ENCODE peak calls at places on chromosome 6, in nine cellular contexts. One of them, this sample, is unnamed.

GRCh38 chr6:135281227-135281626 is 100.1 kb downstream of the MYB start:
- DNase-seq in breast epithelium: no peak
- DNase-seq in lower leg skin: peak
- DNase-seq in AG04450: no peak
- DNase-seq in heart right ventricle: no peak
- DNase-seq in HFF-Myc: no peak
- DNase-seq in ascending aorta: no peak
- DNase-seq in suprapubic skin: no peak
- DNase-seq in WERI-Rb-1: no peak
- DNase-seq in this sample: no peak

GRCh38 chr6:568085-568484 is 88.8 kb downstream of the HUS1B start:
- DNase-seq in heart right ventricle: no peak
- DNase-seq in WERI-Rb-1: no peak
- DNase-seq in ascending aorta: no peak
- DNase-seq in AG04450: no peak
- DNase-seq in HFF-Myc: no peak
- DNase-seq in lower leg skin: no peak
- DNase-seq in breast epithelium: no peak
- DNase-seq in suprapubic skin: no peak
- DNase-seq in this sample: no peak

GRCh38 chr6:151191477-151191995 is 48.2 kb upstream of the AKAP12 start:
- DNase-seq in breast epithelium: no peak
- DNase-seq in WERI-Rb-1: no peak
- DNase-seq in lower leg skin: no peak
- DNase-seq in HFF-Myc: no peak
- DNase-seq in heart right ventricle: no peak
- DNase-seq in ascending aorta: no peak
- DNase-seq in suprapubic skin: no peak
- DNase-seq in AG04450: no peak
- DNase-seq in this sample: no peak

GRCh38 chr6:29216528-29216927 is 45.8 kb downstream of the OR2J2 start:
- DNase-seq in ascending aorta: no peak
- DNase-seq in breast epithelium: no peak
- DNase-seq in heart right ventricle: no peak
- DNase-seq in suprapubic skin: no peak
- DNase-seq in lower leg skin: no peak
- DNase-seq in AG04450: no peak
- DNase-seq in HFF-Myc: no peak
- DNase-seq in WERI-Rb-1: no peak
- DNase-seq in this sample: no peak

GRCh38 chr6:41073203-41073967 is 611 bp downstream of the NFYA start:
- DNase-seq in HFF-Myc: no peak
- DNase-seq in AG04450: no peak
- DNase-seq in suprapubic skin: peak
- DNase-seq in lower leg skin: peak
- DNase-seq in ascending aorta: peak
- DNase-seq in breast epithelium: peak
- DNase-seq in heart right ventricle: peak
- DNase-seq in WERI-Rb-1: peak
- DNase-seq in this sample: peak

GRCh38 chr6:1770435-1770843 is 160.7 kb downstream of the FOXC1 start:
- DNase-seq in HFF-Myc: no peak
- DNase-seq in WERI-Rb-1: no peak
- DNase-seq in heart right ventricle: no peak
- DNase-seq in ascending aorta: no peak
- DNase-seq in breast epithelium: no peak
- DNase-seq in lower leg skin: no peak
- DNase-seq in suprapubic skin: no peak
- DNase-seq in AG04450: no peak
- DNase-seq in this sample: no peak

GRCh38 chr6:21846541-21847451 is 253.2 kb downstream of the SOX4 start:
- DNase-seq in ascending aorta: no peak
- DNase-seq in suprapubic skin: no peak
- DNase-seq in HFF-Myc: no peak
- DNase-seq in WERI-Rb-1: peak
- DNase-seq in lower leg skin: no peak
- DNase-seq in heart right ventricle: no peak
- DNase-seq in AG04450: no peak
- DNase-seq in breast epithelium: no peak
- DNase-seq in this sample: no peak

GRCh38 chr6:38720295-38720694 is 5.2 kb downstream of the DNAH8 start:
- DNase-seq in WERI-Rb-1: peak
- DNase-seq in ascending aorta: no peak
- DNase-seq in AG04450: no peak
- DNase-seq in suprapubic skin: no peak
- DNase-seq in breast epithelium: no peak
- DNase-seq in lower leg skin: no peak
- DNase-seq in heart right ventricle: no peak
- DNase-seq in HFF-Myc: no peak
- DNase-seq in this sample: no peak

GRCh38 chr6:139146317-139146726 is 11.4 kb downstream of the HECA start:
- DNase-seq in AG04450: no peak
- DNase-seq in breast epithelium: no peak
- DNase-seq in suprapubic skin: no peak
- DNase-seq in lower leg skin: no peak
- DNase-seq in WERI-Rb-1: no peak
- DNase-seq in ascending aorta: no peak
- DNase-seq in heart right ventricle: no peak
- DNase-seq in HFF-Myc: no peak
- DNase-seq in this sample: no peak

GRCh38 chr6:159979136-159979874 is 10.4 kb downstream of the IGF2R start:
- DNase-seq in ascending aorta: no peak
- DNase-seq in WERI-Rb-1: no peak
- DNase-seq in HFF-Myc: no peak
- DNase-seq in AG04450: no peak
- DNase-seq in heart right ventricle: peak
- DNase-seq in lower leg skin: no peak
- DNase-seq in breast epithelium: no peak
- DNase-seq in suprapubic skin: no peak
- DNase-seq in this sample: no peak

GRCh38 chr6:159976844-159977241 is 8.0 kb downstream of the IGF2R start:
- DNase-seq in WERI-Rb-1: no peak
- DNase-seq in heart right ventricle: no peak
- DNase-seq in HFF-Myc: no peak
- DNase-seq in lower leg skin: no peak
- DNase-seq in suprapubic skin: no peak
- DNase-seq in breast epithelium: no peak
- DNase-seq in ascending aorta: no peak
- DNase-seq in AG04450: no peak
- DNase-seq in this sample: no peak

GRCh38 chr6:159977242-159978214 is 8.6 kb downstream of the IGF2R start:
- DNase-seq in lower leg skin: no peak
- DNase-seq in suprapubic skin: no peak
- DNase-seq in heart right ventricle: peak
- DNase-seq in HFF-Myc: no peak
- DNase-seq in ascending aorta: no peak
- DNase-seq in WERI-Rb-1: no peak
- DNase-seq in breast epithelium: no peak
- DNase-seq in AG04450: no peak
- DNase-seq in this sample: peak

GRCh38 chr6:159980474-159980873 is 11.6 kb downstream of the IGF2R start:
- DNase-seq in breast epithelium: no peak
- DNase-seq in WERI-Rb-1: no peak
- DNase-seq in AG04450: no peak
- DNase-seq in HFF-Myc: no peak
- DNase-seq in ascending aorta: no peak
- DNase-seq in lower leg skin: no peak
- DNase-seq in heart right ventricle: no peak
- DNase-seq in suprapubic skin: no peak
- DNase-seq in this sample: no peak

DNA sequence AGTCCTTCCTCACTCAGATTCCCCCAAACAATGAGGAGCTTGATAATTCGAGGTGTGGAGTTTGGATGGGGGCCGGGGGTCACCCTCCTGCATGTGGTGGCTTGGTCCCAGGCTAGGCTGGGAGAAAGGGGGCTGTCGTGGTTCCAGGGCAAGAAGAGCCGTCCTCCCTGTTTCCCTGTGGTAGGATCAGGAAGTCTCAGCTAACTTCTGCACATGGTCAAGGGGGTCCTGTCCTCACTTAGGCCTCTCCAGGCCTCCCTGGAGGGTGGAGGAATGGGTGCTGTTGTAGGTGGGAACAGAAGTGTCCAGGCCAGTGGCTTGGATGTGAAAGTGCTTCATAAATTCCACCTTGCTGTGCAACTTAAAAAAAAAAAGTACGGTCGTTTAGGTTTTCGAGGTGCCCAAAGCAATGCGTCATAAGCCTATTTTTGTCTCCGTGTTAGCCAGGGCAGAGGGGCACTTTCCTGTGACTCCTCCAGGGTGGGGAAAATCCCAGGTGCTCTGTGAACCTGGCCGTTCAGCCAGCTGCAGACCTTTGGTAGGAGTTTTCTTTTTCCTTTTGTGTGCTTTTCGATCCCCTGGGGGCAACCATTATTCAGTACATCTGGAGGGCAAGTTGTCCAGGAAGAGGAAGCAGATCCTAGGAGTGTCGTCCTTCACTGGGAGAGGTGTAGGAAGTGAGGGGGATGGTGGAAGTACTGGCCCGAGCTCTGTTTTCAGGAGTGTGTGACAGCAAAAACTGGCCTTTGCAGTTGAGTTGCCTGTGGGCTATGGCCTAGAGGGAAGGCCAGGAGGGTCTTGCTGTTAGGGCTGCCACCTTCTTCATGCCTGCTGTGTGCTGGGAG is 9.6 kb downstream of the IGF2R start:
- DNase-seq in suprapubic skin: no peak
- DNase-seq in lower leg skin: no peak
- DNase-seq in HFF-Myc: no peak
- DNase-seq in AG04450: no peak
- DNase-seq in WERI-Rb-1: no peak
- DNase-seq in heart right ventricle: no peak
- DNase-seq in breast epithelium: no peak
- DNase-seq in ascending aorta: no peak
- DNase-seq in this sample: no peak
- H3K4me3 ChIP-seq in suprapubic skin: no peak
- H3K4me3 ChIP-seq in lower leg skin: no peak
- H3K4me3 ChIP-seq in HFF-Myc: no peak
- H3K4me3 ChIP-seq in AG04450: no peak
- H3K4me3 ChIP-seq in WERI-Rb-1: no peak
- H3K4me3 ChIP-seq in heart right ventricle: no peak
- H3K4me3 ChIP-seq in breast epithelium: no peak
- H3K4me3 ChIP-seq in ascending aorta: no peak
- H3K4me3 ChIP-seq in this sample: no peak

GRCh38 chr6:46042355-46042999 is 26.8 kb upstream of the CLIC5 start:
- DNase-seq in breast epithelium: no peak
- DNase-seq in lower leg skin: no peak
- DNase-seq in ascending aorta: no peak
- DNase-seq in AG04450: no peak
- DNase-seq in suprapubic skin: no peak
- DNase-seq in heart right ventricle: no peak
- DNase-seq in WERI-Rb-1: peak
- DNase-seq in HFF-Myc: peak
- DNase-seq in this sample: peak
- TF ChIP-seq CTCF in breast epithelium: peak
- TF ChIP-seq CTCF in lower leg skin: no peak
- TF ChIP-seq CTCF in ascending aorta: peak
- TF ChIP-seq CTCF in AG04450: peak
- TF ChIP-seq CTCF in suprapubic skin: peak
- TF ChIP-seq CTCF in heart right ventricle: peak
- TF ChIP-seq CTCF in WERI-Rb-1: peak
- TF ChIP-seq CTCF in HFF-Myc: peak
- TF ChIP-seq CTCF in this sample: peak

GRCh38 chr6:133891814-133892443 is 3.0 kb downstream of the TCF21 start:
- DNase-seq in WERI-Rb-1: no peak
- DNase-seq in ascending aorta: no peak
- DNase-seq in lower leg skin: no peak
- DNase-seq in heart right ventricle: no peak
- DNase-seq in suprapubic skin: no peak
- DNase-seq in HFF-Myc: no peak
- DNase-seq in breast epithelium: no peak
- DNase-seq in AG04450: no peak
- DNase-seq in this sample: no peak

GRCh38 chr6:133890941-133891813 is 2.3 kb downstream of the TCF21 start:
- DNase-seq in breast epithelium: no peak
- DNase-seq in suprapubic skin: no peak
- DNase-seq in lower leg skin: no peak
- DNase-seq in AG04450: no peak
- DNase-seq in heart right ventricle: peak
- DNase-seq in WERI-Rb-1: no peak
- DNase-seq in HFF-Myc: no peak
- DNase-seq in ascending aorta: no peak
- DNase-seq in this sample: no peak

GRCh38 chr6:133888931-133889556 is at the start of gene TCF21:
- DNase-seq in ascending aorta: no peak
- DNase-seq in HFF-Myc: no peak
- DNase-seq in AG04450: peak
- DNase-seq in suprapubic skin: no peak
- DNase-seq in lower leg skin: no peak
- DNase-seq in WERI-Rb-1: no peak
- DNase-seq in heart right ventricle: peak
- DNase-seq in breast epithelium: no peak
- DNase-seq in this sample: no peak

GRCh38 chr6:133887478-133887877 is 1.4 kb upstream of the TCF21 start:
- DNase-seq in breast epithelium: no peak
- DNase-seq in lower leg skin: no peak
- DNase-seq in suprapubic skin: no peak
- DNase-seq in WERI-Rb-1: no peak
- DNase-seq in heart right ventricle: no peak
- DNase-seq in AG04450: no peak
- DNase-seq in ascending aorta: no peak
- DNase-seq in HFF-Myc: no peak
- DNase-seq in this sample: no peak

DNA sequence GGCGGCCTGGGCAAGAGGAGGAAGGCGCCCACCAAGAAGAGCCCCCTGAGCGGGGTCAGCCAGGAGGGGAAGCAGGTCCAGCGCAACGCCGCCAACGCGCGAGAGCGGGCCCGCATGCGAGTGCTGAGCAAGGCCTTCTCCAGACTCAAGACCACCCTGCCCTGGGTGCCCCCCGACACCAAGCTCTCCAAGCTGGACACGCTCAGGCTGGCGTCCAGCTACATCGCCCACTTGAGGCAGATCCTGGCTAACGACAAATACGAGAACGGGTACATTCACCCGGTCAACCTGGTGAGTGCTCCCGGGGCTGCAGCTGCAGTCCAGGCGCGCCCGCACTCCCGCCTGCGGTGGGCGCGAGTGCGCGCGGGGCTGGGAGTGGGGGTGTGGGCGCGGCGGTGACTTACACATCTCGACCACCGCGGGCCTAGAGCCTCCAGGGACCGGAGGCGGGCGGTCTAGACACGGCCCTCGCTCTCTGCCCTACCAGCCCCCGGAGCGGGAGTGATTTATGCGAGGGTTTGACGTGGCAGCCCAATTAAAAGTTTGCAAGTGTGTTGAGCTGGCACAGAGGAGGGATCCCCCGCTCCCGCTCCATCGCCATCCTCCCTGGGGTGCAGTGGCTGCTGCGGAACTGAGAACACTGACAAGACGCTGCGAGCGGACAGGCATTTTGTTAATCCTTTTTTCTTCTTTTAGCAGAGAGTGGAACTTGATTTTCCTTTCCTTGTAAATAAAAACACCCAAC is 816 bp downstream of the TCF21 start:
- DNase-seq in AG04450: no peak
- DNase-seq in HFF-Myc: no peak
- DNase-seq in breast epithelium: no peak
- DNase-seq in ascending aorta: no peak
- DNase-seq in WERI-Rb-1: no peak
- DNase-seq in suprapubic skin: no peak
- DNase-seq in lower leg skin: no peak
- DNase-seq in heart right ventricle: peak
- DNase-seq in this sample: no peak
- H3K4me3 ChIP-seq in AG04450: peak
- H3K4me3 ChIP-seq in HFF-Myc: no peak
- H3K4me3 ChIP-seq in breast epithelium: peak
- H3K4me3 ChIP-seq in ascending aorta: peak
- H3K4me3 ChIP-seq in WERI-Rb-1: no peak
- H3K4me3 ChIP-seq in suprapubic skin: peak
- H3K4me3 ChIP-seq in lower leg skin: no peak
- H3K4me3 ChIP-seq in heart right ventricle: peak
- H3K4me3 ChIP-seq in this sample: no peak

GRCh38 chr6:6584310-6585002 is 4.1 kb upstream of the LY86 start:
- DNase-seq in ascending aorta: no peak
- DNase-seq in lower leg skin: no peak
- DNase-seq in AG04450: no peak
- DNase-seq in WERI-Rb-1: no peak
- DNase-seq in heart right ventricle: no peak
- DNase-seq in HFF-Myc: no peak
- DNase-seq in suprapubic skin: no peak
- DNase-seq in breast epithelium: no peak
- DNase-seq in this sample: no peak
- TF ChIP-seq CTCF in ascending aorta: no peak
- TF ChIP-seq CTCF in lower leg skin: no peak
- TF ChIP-seq CTCF in AG04450: no peak
- TF ChIP-seq CTCF in WERI-Rb-1: peak
- TF ChIP-seq CTCF in heart right ventricle: peak
- TF ChIP-seq CTCF in HFF-Myc: no peak
- TF ChIP-seq CTCF in suprapubic skin: no peak
- TF ChIP-seq CTCF in breast epithelium: no peak
- TF ChIP-seq CTCF in this sample: no peak